ENCODE peak calls at places on chromosome 10, in nine cellular contexts. U, E, C, J, S, F, I, O and X are unnamed samples.

GRCh38 chr10:81093056-81093455 is 555.4 kb downstream of the SH2D4B start:
- DNase-seq in U (no peak), E (no peak), C (no peak), J (no peak), S (no peak), F (no peak), I (no peak), O (no peak), X (no peak)

GRCh38 chr10:92880912-92881311 is 32.6 kb downstream of the EXOC6 start:
- DNase-seq in U (no peak), E (no peak), C (no peak), J (no peak), S (no peak), F (no peak), I (no peak), O (no peak), X (no peak)

GRCh38 chr10:5553400-5554170 is 28.8 kb downstream of the CALML3 start:
- DNase-seq in U (peak; percentile 50), E (no peak), C (no peak), J (no peak), S (no peak), F (no peak), I (no peak), O (no peak), X (no peak)

GRCh38 chr10:47255866-47256265 is 44.1 kb upstream of the GDF10 start:
- DNase-seq in U (no peak), E (no peak), C (no peak), J (no peak), S (no peak), F (no peak), I (no peak), O (no peak), X (no peak)

GRCh38 chr10:11358046-11358445 is 253.4 kb downstream of the USP6NL start:
- DNase-seq in U (no peak), E (no peak), C (no peak), J (no peak), S (no peak), F (no peak), I (no peak), O (no peak), X (no peak)

GRCh38 chr10:96339956-96340904 is 18.6 kb downstream of the OPALIN start:
- DNase-seq in U (no peak), E (peak; percentile 36), C (peak; percentile 29), J (peak; percentile 22), S (peak; percentile 19), F (peak; percentile 34), I (peak; percentile 72), O (no peak), X (peak; percentile 39)

GRCh38 chr10:72080042-72081035 is 8.0 kb downstream of the SPOCK2 start:
- DNase-seq in U (no peak), E (no peak), C (no peak), J (no peak), S (no peak), F (no peak), I (no peak), O (no peak), X (no peak)

GRCh38 chr10:89867964-89868363 is 166.6 kb downstream of the KIF20B start:
- DNase-seq in U (no peak), E (no peak), C (no peak), J (no peak), S (no peak), F (no peak), I (no peak), O (no peak), X (no peak)

GRCh38 chr10:130105724-130106123 is 4.9 kb downstream of the C10orf143 start:
- DNase-seq in U (no peak), E (no peak), C (no peak), J (no peak), S (no peak), F (no peak), I (no peak), O (no peak), X (no peak)

GRCh38 chr10:117804470-117805011 is 242.2 kb downstream of the RAB11FIP2 start:
- DNase-seq in U (no peak), E (no peak), C (no peak), J (no peak), S (peak; percentile 75), F (no peak), I (no peak), O (no peak), X (no peak)

GRCh38 chr10:114429581-114430335 is 25.5 kb upstream of the AFAP1L2 start:
- DNase-seq in U (no peak), E (no peak), C (no peak), J (no peak), S (no peak), F (no peak), I (no peak), O (no peak), X (no peak)

GRCh38 chr10:28913850-28914249 is 236.5 kb downstream of the BAMBI start:
- DNase-seq in U (no peak), E (no peak), C (no peak), J (no peak), S (no peak), F (no peak), I (no peak), O (no peak), X (no peak)

GRCh38 chr10:29720149-29720548 is 85.4 kb upstream of the SVIL start:
- DNase-seq in U (no peak), E (no peak), C (no peak), J (no peak), S (no peak), F (no peak), I (no peak), O (no peak), X (no peak)

GRCh38 chr10:61175331-61175730 is 231.3 kb upstream of the RHOBTB1 start:
- DNase-seq in U (no peak), E (no peak), C (no peak), J (no peak), S (no peak), F (no peak), I (no peak), O (no peak), X (no peak)

GRCh38 chr10:113436836-113437235 is 116.0 kb upstream of the HABP2 start:
- DNase-seq in U (no peak), E (no peak), C (no peak), J (no peak), S (no peak), F (no peak), I (no peak), O (no peak), X (no peak)

GRCh38 chr10:24432478-24433416 is 223.8 kb downstream of the KIAA1217 start:
- DNase-seq in U (no peak), E (no peak), C (no peak), J (no peak), S (no peak), F (no peak), I (no peak), O (no peak), X (no peak)

GRCh38 chr10:101118031-101118430 is 13.1 kb upstream of the TLX1 start:
- DNase-seq in U (no peak), E (no peak), C (no peak), J (no peak), S (no peak), F (no peak), I (no peak), O (no peak), X (no peak)

GRCh38 chr10:110651044-110651958 is 7.2 kb downstream of the RBM20 start:
- DNase-seq in U (no peak), E (peak; percentile 39), C (peak; percentile 69), J (no peak), S (no peak), F (no peak), I (peak; percentile 31), O (no peak), X (no peak)